ENCODE peak calls at places on chromosomes 16 and 17, in six cellular contexts. E is stimulated activated CD8-positive, alpha-beta memory T cell treated with anti-CD3 and anti-CD28 coated beads, Interleukin-7, amount 100 ng/mL, for 1 hour; R is stomach; V is COLO829; A is fibroblast of the conjunctiva; H is activated CD4-positive, alpha-beta T cell treated with anti-CD3 and anti-CD28 coated beads, Interleukin-2, amount 50 U/mL, for 1 hour. O is an unnamed sample.

GRCh38 chr17:40321502-40322416 is 12.8 kb downstream of the RARA start:
- DNase-seq in V (no peak), H (no peak), A (no peak), R (peak), E (no peak), O (no peak)

GRCh38 chr16:84058211-84058610 is 15.6 kb upstream of the SLC38A8 start:
- DNase-seq in E (no peak), A (no peak), V (no peak), H (no peak), R (no peak), O (no peak)

GRCh38 chr17:76391200-76391715 is 6.8 kb downstream of the SPHK1 start:
- DNase-seq in V (no peak), H (no peak), E (no peak), A (no peak), R (no peak), O (no peak)

GRCh38 chr16:83958137-83958810 is 5.2 kb downstream of the OSGIN1 start:
- DNase-seq in A (no peak), R (no peak), H (no peak), V (no peak), E (no peak), O (no peak)

GRCh38 chr16:68985855-68986254 is 119.6 kb upstream of the HAS3 start:
- DNase-seq in H (no peak), A (no peak), E (no peak), R (no peak), V (no peak), O (no peak)

GRCh38 chr17:21530841-21531240 is 154.7 kb downstream of the KCNJ12 start:
- DNase-seq in H (no peak), R (no peak), V (no peak), A (no peak), E (no peak), O (no peak)

GRCh38 chr17:2395258-2396170 is 5.3 kb downstream of the MNT start:
- DNase-seq in R (no peak), V (no peak), E (no peak), A (no peak), H (no peak), O (no peak)

GRCh38 chr17:82152114-82152513 is 54.1 kb upstream of the FASN start:
- DNase-seq in H (no peak), R (no peak), E (no peak), A (no peak), V (no peak), O (no peak)

GRCh38 chr16:10033561-10033960 is 148.7 kb downstream of the GRIN2A start:
- DNase-seq in H (no peak), R (no peak), E (no peak), V (no peak), A (no peak), O (no peak)